ENCODE peak calls at places on chromosomes 16 and 17, in eight cellular contexts. W is IMR-90, N is gastrocnemius medialis, K is prostate gland, G is cardiac fibroblast, A is choroid plexus epithelial cell, T is brain microvascular endothelial cell, X is Peyer's patch. I is an unnamed sample.

GRCh38 chr17:51487947-51488346 is 227.6 kb downstream of the UTP18 start:
- DNase-seq in W (no peak), N (no peak), K (no peak), G (peak; percentile 3), A (no peak), T (no peak), X (no peak), I (no peak)

GRCh38 chr17:32625971-32626370 is 139.2 kb downstream of the CDK5R1 start:
- DNase-seq in W (no peak), N (no peak), K (no peak), G (no peak), A (no peak), T (no peak), X (no peak), I (no peak)

GRCh38 chr16:64880994-64881393 is 240.9 kb downstream of the CDH11 start:
- DNase-seq in W (peak; percentile 15), N (no peak), K (no peak), G (peak; percentile 81), A (peak; percentile 75), T (no peak), X (no peak), I (peak; percentile 80)

GRCh38 chr16:4376126-4376819 is 4.6 kb downstream of the VASN start:
- DNase-seq in W (peak; percentile 84), N (peak; percentile 76), K (peak; percentile 80), G (peak; percentile 89), A (peak; percentile 71), T (peak; percentile 56), X (no peak), I (peak; percentile 91)

GRCh38 chr17:48106802-48107136 is 797 bp upstream of the SNX11 start:
- DNase-seq in W (no peak), N (no peak), K (no peak), G (no peak), A (no peak), T (no peak), X (no peak), I (no peak)

GRCh38 chr16:24966599-24966998 is 48.6 kb downstream of the ARHGAP17 start:
- DNase-seq in W (no peak), N (no peak), K (no peak), G (no peak), A (no peak), T (no peak), X (no peak), I (no peak)

GRCh38 chr16:9065077-9065476 is 26.4 kb upstream of the HAPSTR1 start:
- DNase-seq in W (no peak), N (no peak), K (no peak), G (no peak), A (no peak), T (no peak), X (no peak), I (no peak)

GRCh38 chr17:61574542-61575351 is 16.3 kb downstream of the NACA2 start:
- DNase-seq in W (peak; percentile 65), N (no peak), K (peak; percentile 62), G (peak; percentile 50), A (peak; percentile 70), T (peak; percentile 18), X (no peak), I (peak; percentile 89)

GRCh38 chr16:28549301-28549899 is 4.3 kb upstream of the SGF29 start:
- DNase-seq in W (peak; percentile 53), N (no peak), K (no peak), G (peak; percentile 62), A (peak; percentile 73), T (peak; percentile 14), X (no peak), I (no peak)

GRCh38 chr17:1047177-1047885 is 50.4 kb downstream of the TIMM22 start:
- DNase-seq in W (peak; percentile 90), N (no peak), K (no peak), G (no peak), A (peak; percentile 24), T (no peak), X (no peak), I (no peak)

GRCh38 chr17:82566129-82566995 is 46.8 kb downstream of the FOXK2 start:
- DNase-seq in W (no peak), N (no peak), K (no peak), G (no peak), A (no peak), T (no peak), X (no peak), I (no peak)

GRCh38 chr17:67531291-67531690 is 154.2 kb downstream of the PITPNC1 start:
- DNase-seq in W (no peak), N (no peak), K (no peak), G (peak; percentile 16), A (no peak), T (no peak), X (no peak), I (no peak)

GRCh38 chr17:50117202-50118040 is 12.5 kb downstream of the SAMD14 start:
- DNase-seq in W (peak; percentile 35), N (no peak), K (peak; percentile 28), G (peak; percentile 39), A (peak; percentile 56), T (no peak), X (peak; percentile 35), I (peak; percentile 85)
- TF ChIP-seq CTCF in W (peak; percentile 47), N (peak; percentile 59), K (peak; percentile 76), G (peak; percentile 28), A (peak; percentile 43), T (peak; percentile 49), X (peak; percentile 34), I (peak; percentile 48)

GRCh38 chr17:40074871-40075215 is 12.1 kb downstream of the THRA start:
- DNase-seq in W (no peak), N (no peak), K (no peak), G (peak; percentile 52), A (no peak), T (no peak), X (no peak), I (peak; percentile 56)
- H3K4me3 ChIP-seq in W (no peak overlapping the region), N (no peak overlapping the region), K (no peak overlapping the region), G (no peak overlapping the region), A (no peak overlapping the region), T (no peak overlapping the region), X (peak overlapping the region; percentile 22), I (no peak overlapping the region)

DNA sequence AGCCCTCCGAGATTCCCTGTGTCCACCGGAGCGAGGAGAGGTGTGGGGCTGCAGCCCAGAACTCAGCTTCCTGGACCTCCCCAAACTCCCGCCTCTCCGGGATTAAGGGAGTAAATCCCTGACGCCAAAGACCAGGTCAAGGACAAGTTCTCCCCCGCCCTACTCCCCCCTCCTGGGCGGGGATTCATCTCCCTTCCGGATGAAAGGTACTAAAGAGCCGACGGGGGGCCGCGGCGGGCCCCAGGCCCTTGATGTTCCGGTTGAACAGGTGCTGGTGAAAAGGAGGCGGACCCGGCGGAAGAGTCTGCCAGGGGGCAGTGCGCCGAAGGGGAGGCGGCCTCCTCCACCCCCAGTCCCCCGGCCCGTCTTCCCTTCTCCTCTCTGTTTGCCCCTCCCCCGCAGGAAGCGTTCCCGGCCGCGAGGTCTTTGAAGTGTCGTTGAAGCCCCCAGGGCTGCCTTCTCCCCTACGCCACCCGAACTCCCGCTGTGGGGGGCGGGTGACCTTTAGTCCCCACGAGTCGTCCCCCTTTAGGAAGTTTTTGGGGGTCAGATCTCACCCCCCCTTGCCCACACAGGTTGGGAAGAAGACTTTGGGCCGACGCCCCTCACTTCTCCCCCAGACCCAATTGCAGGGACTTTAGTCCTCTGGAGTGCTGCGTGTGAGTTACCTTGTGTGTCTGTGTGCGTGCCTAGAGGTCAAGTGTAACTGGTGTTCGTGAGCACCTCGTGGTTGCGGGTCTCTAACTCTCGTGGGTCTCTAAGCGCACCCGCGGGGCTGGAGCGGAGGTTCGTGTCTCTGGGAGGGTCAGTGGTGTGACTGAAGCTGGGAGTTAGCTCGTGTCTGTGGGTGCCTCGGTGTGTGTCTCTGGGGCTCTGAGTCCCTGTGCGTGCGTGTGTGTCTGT is 1.1 kb upstream of the MLLT6 start:
- DNase-seq in W (no peak), N (peak; percentile 73), K (peak; percentile 91), G (peak; percentile 36), A (peak; percentile 27), T (no peak), X (peak; percentile 88), I (no peak)
- TF ChIP-seq CTCF in W (no peak), N (no peak), K (peak; percentile 11), G (no peak), A (no peak), T (no peak), X (no peak), I (no peak)

GRCh38 chr16:85332175-85332574 is 219.9 kb upstream of the CIBAR2 start:
- DNase-seq in W (no peak), N (no peak), K (no peak), G (no peak), A (no peak), T (no peak), X (no peak), I (no peak)

GRCh38 chr16:85333744-85334640 is 221.7 kb upstream of the CIBAR2 start:
- DNase-seq in W (no peak), N (no peak), K (no peak), G (no peak), A (no peak), T (no peak), X (no peak), I (no peak)

GRCh38 chr16:85333337-85333736 is 221.1 kb upstream of the CIBAR2 start:
- DNase-seq in W (no peak), N (no peak), K (no peak), G (no peak), A (no peak), T (no peak), X (no peak), I (no peak)

GRCh38 chr16:85335584-85336492 is 223.6 kb upstream of the CIBAR2 start:
- DNase-seq in W (peak; percentile 52), N (no peak), K (no peak), G (peak; percentile 62), A (peak; percentile 82), T (peak; percentile 58), X (peak; percentile 22), I (peak; percentile 62)

DNA sequence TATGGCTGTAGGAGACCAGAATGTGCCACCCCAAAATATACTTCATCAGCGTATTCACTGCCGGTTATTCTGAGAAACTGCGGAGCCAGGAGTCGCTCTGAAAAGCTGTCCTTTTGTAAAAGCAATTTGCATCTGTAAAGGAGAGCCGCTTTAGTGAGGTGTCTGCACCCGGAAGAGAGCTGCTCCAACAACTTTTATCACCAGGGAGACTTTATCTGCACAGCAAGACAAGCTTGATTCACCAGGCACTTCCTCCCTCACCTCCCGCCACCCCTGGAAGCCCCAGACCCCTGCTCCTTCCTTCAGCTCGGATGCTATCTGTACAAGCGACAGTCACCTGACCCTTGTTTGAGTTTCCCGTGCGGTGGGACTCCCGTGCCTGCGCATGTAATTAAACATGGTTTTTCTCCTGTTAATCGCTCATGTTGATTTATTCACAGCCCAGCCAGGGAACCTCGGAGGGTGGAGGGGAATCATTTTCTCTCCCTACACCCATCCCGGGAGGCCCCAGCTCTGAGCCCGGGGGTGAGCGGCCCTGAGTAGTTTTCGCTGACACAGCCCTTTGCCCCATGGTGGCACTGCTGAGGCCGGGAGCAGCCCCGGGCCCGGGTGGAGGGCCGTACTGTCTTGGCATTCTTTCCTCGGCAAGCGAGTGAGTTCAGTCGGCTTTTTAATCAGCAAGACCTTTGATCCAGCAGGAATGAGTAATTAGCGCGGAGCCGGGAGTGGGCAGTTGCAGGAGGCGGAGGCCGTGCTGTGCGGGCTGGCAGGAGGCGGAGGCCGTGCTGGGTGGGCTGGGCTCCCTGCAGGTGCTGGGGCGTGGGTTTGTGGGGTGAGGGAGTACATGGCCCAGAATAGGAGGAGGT is 222.7 kb upstream of the CIBAR2 start:
- DNase-seq in W (no peak), N (no peak), K (peak; percentile 26), G (no peak), A (peak; percentile 39), T (no peak), X (no peak), I (no peak)
- H3K4me3 ChIP-seq in W (no peak overlapping the region), N (no peak overlapping the region), K (no peak overlapping the region), G (no peak overlapping the region), A (peak overlapping the region; percentile 10), T (no peak overlapping the region), X (peak overlapping the region; percentile 34), I (no peak overlapping the region)

GRCh38 chr16:56824335-56824734 is 40.7 kb upstream of the SLC12A3 start:
- DNase-seq in W (no peak), N (no peak), K (no peak), G (peak; percentile 9), A (peak; percentile 39), T (no peak), X (no peak), I (no peak)
- TF ChIP-seq CTCF in W (peak; percentile 17), N (peak; percentile 12), K (peak; percentile 29), G (no peak), A (peak; percentile 43), T (peak; percentile 53), X (no peak), I (peak; percentile 8)

I was measured in foreskin fibroblast.